ENCODE peak calls at places on chromosomes 16 and 17, in ten cellular contexts. Z is breast epithelium, K is kidney, L is cardiac muscle cell, O is left ventricle myocardium inferior, T is prostate gland, F is heart right ventricle, Y is HCT116, S is trophoblast cell, D is neural progenitor cell. B is an unnamed sample.

GRCh38 chr17:29615048-29615385 is 7.7 kb downstream of the CORO6 start:
- DNase-seq in T (no peak), Z (no peak), L (no peak), K (no peak), O (no peak), S (no peak), D (peak; percentile 37), F (no peak), Y (no peak), B (no peak)

GRCh38 chr17:21352221-21352980 is 23.8 kb upstream of the KCNJ12 start:
- DNase-seq in S (no peak), T (no peak), O (no peak), D (no peak), F (no peak), L (no peak), Z (no peak), K (peak; percentile 45), Y (no peak), B (no peak)

GRCh38 chr17:32625971-32626370 is 139.2 kb downstream of the CDK5R1 start:
- DNase-seq in L (no peak), F (no peak), Z (no peak), T (no peak), O (no peak), K (no peak), D (no peak), Y (no peak), S (no peak), B (no peak)

GRCh38 chr17:20127660-20128413 is 118.7 kb downstream of the SPECC1 start:
- DNase-seq in Z (no peak), T (no peak), O (no peak), K (no peak), D (no peak), S (no peak), F (no peak), Y (no peak), L (peak; percentile 48), B (no peak)

GRCh38 chr16:72061564-72061963 is 1.5 kb upstream of the HPR start:
- DNase-seq in Y (no peak), F (no peak), K (no peak), O (no peak), Z (no peak), S (no peak), T (no peak), L (no peak), D (no peak), B (no peak)

GRCh38 chr17:57295526-57296023 is 39.3 kb downstream of the MSI2 start:
- DNase-seq in S (peak; percentile 11), O (no peak), F (no peak), K (no peak), Z (no peak), D (no peak), L (no peak), T (no peak), Y (peak; percentile 80), B (no peak)

GRCh38 chr16:9837481-9837880 is 344.7 kb downstream of the GRIN2A start:
- DNase-seq in S (no peak), O (no peak), K (no peak), L (no peak), T (no peak), D (no peak), Z (no peak), Y (no peak), F (no peak), B (no peak)

GRCh38 chr16:48000622-48001021 is 155.2 kb downstream of the ABCC12 start:
- DNase-seq in O (no peak), Z (no peak), L (no peak), F (no peak), Y (no peak), D (no peak), S (no peak), T (no peak), K (no peak), B (no peak)

GRCh38 chr16:51813609-51814008 is 662.5 kb upstream of the SALL1 start:
- DNase-seq in D (peak; percentile 59), Y (no peak), F (no peak), S (no peak), O (no peak), K (no peak), L (no peak), T (no peak), Z (no peak), B (peak; percentile 35)

GRCh38 chr16:85179344-85180046 is 67.2 kb upstream of the CIBAR2 start:
- DNase-seq in S (no peak), L (no peak), O (no peak), T (no peak), Z (no peak), D (no peak), K (no peak), Y (no peak), F (no peak), B (no peak)

GRCh38 chr17:16945513-16946201 is 26.3 kb downstream of the TNFRSF13B start:
- DNase-seq in D (peak; percentile 53), K (peak; percentile 50), L (peak; percentile 28), O (no peak), Y (peak; percentile 7), S (no peak), F (no peak), Z (no peak), T (no peak), B (no peak)

GRCh38 chr17:9987779-9988585 is 82.9 kb upstream of the RCVRN start:
- DNase-seq in L (peak; percentile 61), Z (no peak), T (no peak), K (no peak), O (peak; percentile 31), Y (no peak), S (no peak), D (peak; percentile 59), F (peak; percentile 34), B (peak; percentile 22)

GRCh38 chr17:27237890-27238289 is 56.0 kb upstream of the WSB1 start:
- DNase-seq in F (no peak), Y (no peak), K (no peak), O (no peak), T (no peak), L (no peak), Z (no peak), S (no peak), D (no peak), B (no peak)
- H3K27ac ChIP-seq in F (no peak overlapping the region), Y (no peak overlapping the region), K (no peak overlapping the region), O (no peak overlapping the region), T (no peak overlapping the region), L (no peak overlapping the region), Z (no peak overlapping the region), S (no peak overlapping the region), D (no peak overlapping the region), B (no peak overlapping the region)

DNA sequence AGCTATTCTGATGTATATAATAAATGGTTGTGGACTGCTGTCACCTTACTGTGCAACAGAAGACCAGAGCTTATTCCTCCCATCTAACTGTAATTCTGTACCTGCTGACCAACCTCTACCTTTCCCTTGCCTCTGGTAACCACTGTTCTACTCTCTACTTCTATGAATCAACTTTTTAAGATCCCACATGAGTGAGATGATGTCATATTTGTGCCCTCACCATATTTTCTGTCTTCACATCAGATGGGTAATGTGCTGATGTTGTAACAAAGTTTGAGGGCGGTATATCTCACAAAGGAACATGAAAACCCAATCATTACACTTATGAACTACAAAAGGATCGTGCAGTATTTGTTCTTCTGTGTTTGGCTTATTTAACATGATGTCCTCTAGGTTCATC is 16.8 kb downstream of the BRD7 start:
- DNase-seq in T (no peak), D (no peak), K (no peak), S (no peak), O (no peak), Z (no peak), Y (no peak), L (no peak), F (no peak), B (no peak)
- H3K36me3 ChIP-seq in T (no peaks in the 10 kb centered on the region), D (peaks cover 45% of the 10 kb centered on the region), K (peaks cover 25% of the 10 kb centered on the region), S (peaks cover 8% of the 10 kb centered on the region), O (peaks cover 63% of the 10 kb centered on the region), Z (no peaks in the 10 kb centered on the region), Y (peaks cover 34% of the 10 kb centered on the region), L (peaks cover 39% of the 10 kb centered on the region), F (peaks cover 61% of the 10 kb centered on the region), B (peaks cover 6% of the 10 kb centered on the region)

DNA sequence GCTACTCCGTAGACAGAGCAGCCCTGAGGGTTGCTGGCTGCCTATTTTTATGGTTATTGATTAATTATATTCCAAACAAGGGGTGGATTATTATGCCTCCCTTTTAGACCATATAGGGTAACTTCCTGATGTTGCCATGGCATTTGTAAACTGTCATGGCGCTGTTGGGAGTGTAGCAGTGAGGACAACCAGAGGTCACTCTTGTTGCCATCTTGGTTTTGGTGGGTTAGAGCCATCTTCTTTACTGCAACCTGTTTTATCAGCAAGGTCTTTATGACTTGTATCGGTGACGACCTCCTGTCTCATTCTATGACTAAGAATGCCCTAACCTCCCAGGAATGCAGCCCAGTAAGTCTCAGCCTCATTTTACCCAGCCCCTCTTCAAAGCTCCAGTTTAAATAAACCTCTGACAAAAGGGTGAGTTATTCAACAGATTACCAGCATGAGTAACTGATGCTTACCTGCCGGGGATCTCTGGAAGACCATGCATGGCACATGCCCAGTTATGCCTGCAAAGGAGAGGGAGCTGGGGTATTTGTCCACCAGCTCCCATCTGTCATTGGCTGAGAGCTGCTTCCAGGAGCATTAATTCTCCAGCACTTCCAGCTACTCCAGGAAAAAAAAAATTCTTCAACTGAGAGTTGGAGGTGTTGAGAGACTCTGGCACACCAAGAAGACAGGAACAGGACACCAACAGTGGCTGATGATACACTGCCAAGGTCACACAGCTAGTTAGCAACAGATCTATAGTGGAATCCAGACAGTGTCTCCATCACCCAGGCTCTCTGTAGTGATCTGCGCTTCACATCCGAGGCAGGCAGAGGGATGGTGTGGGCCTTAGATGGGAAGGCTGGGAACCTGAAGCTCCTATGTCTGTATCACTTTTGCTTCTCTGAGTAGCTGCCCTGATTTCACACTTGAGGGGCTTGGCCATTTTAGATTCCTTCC is 36.6 kb upstream of the IL21R start:
- DNase-seq in L (no peak), T (no peak), S (peak; percentile 33), F (no peak), O (no peak), K (no peak), Y (peak; percentile 69), Z (no peak), D (no peak), B (no peak)
- H3K27ac ChIP-seq in L (peak overlapping the region; percentile 42), T (no peak overlapping the region), S (no peak overlapping the region), F (no peak overlapping the region), O (no peak overlapping the region), K (no peak overlapping the region), Y (no peak overlapping the region), Z (no peak overlapping the region), D (no peak overlapping the region), B (no peak overlapping the region)

GRCh38 chr17:34222732-34223486 is 32.2 kb upstream of the CCL2 start:
- DNase-seq in F (no peak), Y (no peak), S (no peak), O (no peak), K (no peak), T (no peak), Z (no peak), L (no peak), D (no peak), B (no peak)

GRCh38 chr17:34225046-34225445 is 30.0 kb upstream of the CCL2 start:
- DNase-seq in K (no peak), T (no peak), S (no peak), Y (no peak), L (no peak), D (no peak), O (no peak), Z (no peak), F (no peak), B (no peak)

GRCh38 chr17:34220776-34221390 is 34.2 kb upstream of the CCL2 start:
- DNase-seq in O (no peak), F (no peak), Y (no peak), Z (no peak), D (no peak), T (no peak), S (no peak), L (no peak), K (no peak), B (no peak)

GRCh38 chr17:34218757-34219156 is 36.3 kb upstream of the CCL2 start:
- DNase-seq in T (no peak), S (no peak), F (no peak), K (no peak), D (no peak), Z (no peak), L (no peak), O (no peak), Y (no peak), B (no peak)

GRCh38 chr17:34220045-34220775 is 34.9 kb upstream of the CCL2 start:
- DNase-seq in S (no peak), L (no peak), F (no peak), Z (no peak), Y (no peak), T (no peak), O (no peak), K (no peak), D (no peak), B (no peak)
- H3K36me3 ChIP-seq in S (no peaks in the 10 kb centered on the region), L (no peaks in the 10 kb centered on the region), F (no peaks in the 10 kb centered on the region), Z (no peaks in the 10 kb centered on the region), Y (no peaks in the 10 kb centered on the region), T (no peaks in the 10 kb centered on the region), O (no peaks in the 10 kb centered on the region), K (no peaks in the 10 kb centered on the region), D (no peaks in the 10 kb centered on the region), B (no peaks in the 10 kb centered on the region)

B was measured in iPS DF 6.9.